ENCODE peak calls at places on chromosome 13, in eight cellular contexts. H, Q, G, V, P, R, C and O are unnamed samples.

GRCh38 chr13:40283666-40284065 is 382.8 kb downstream of the FOXO1 start:
- DNase-seq in G (no peak), P (peak; percentile 68), C (peak; percentile 59), H (peak; percentile 30), R (no peak), Q (no peak), V (no peak), O (no peak)

GRCh38 chr13:26678796-26679195 is 81.8 kb downstream of the GPR12 start:
- DNase-seq in V (no peak), Q (no peak), C (no peak), H (no peak), P (no peak), R (no peak), G (no peak), O (no peak)

GRCh38 chr13:52846567-52847321 is 1.7 kb downstream of the PCDH8 start:
- DNase-seq in P (peak; percentile 21), Q (no peak), V (no peak), R (no peak), C (no peak), G (peak; percentile 79), H (peak; percentile 44), O (no peak)

GRCh38 chr13:28339419-28339818 is 155.5 kb downstream of the FLT1 start:
- DNase-seq in P (no peak), C (no peak), Q (no peak), H (no peak), R (no peak), V (no peak), G (no peak), O (no peak)

GRCh38 chr13:62040078-62040477 is 624.4 kb upstream of the PCDH20 start:
- DNase-seq in R (no peak), V (no peak), G (no peak), P (no peak), H (no peak), C (no peak), Q (no peak), O (no peak)

GRCh38 chr13:38872693-38873092 is 117.9 kb downstream of the STOML3 start:
- DNase-seq in V (no peak), H (no peak), R (peak; percentile 19), G (no peak), P (peak; percentile 28), C (no peak), Q (no peak), O (peak; percentile 11)

GRCh38 chr13:96052655-96053002 is 572 bp downstream of the UGGT2 start:
- DNase-seq in P (peak; percentile 60), Q (no peak), G (no peak), R (no peak), V (no peak), H (no peak), C (peak; percentile 2), O (no peak)

GRCh38 chr13:39602614-39603366 is at the start of gene LHFPL6:
- DNase-seq in V (peak; percentile 18), H (peak; percentile 79), R (peak; percentile 7), P (peak; percentile 84), G (peak; percentile 95), C (no peak), Q (peak; percentile 73), O (peak; percentile 90)

GRCh38 chr13:26943748-26944147 is 183.2 kb upstream of the GPR12 start:
- DNase-seq in P (no peak), Q (no peak), H (no peak), R (no peak), G (no peak), V (no peak), C (no peak), O (no peak)

GRCh38 chr13:97015661-97016350 is 21.5 kb upstream of the OXGR1 start:
- DNase-seq in G (no peak), P (no peak), H (no peak), V (no peak), Q (no peak), R (peak; percentile 24), C (no peak), O (no peak)

GRCh38 chr13:102847272-102848234 is 1.7 kb downstream of the ERCC5 start:
- DNase-seq in C (no peak), V (no peak), Q (no peak), H (no peak), R (peak; percentile 59), P (peak; percentile 13), G (no peak), O (no peak)

GRCh38 chr13:113041821-113042335 is 63.7 kb upstream of the F7 start:
- DNase-seq in H (no peak), V (no peak), Q (no peak), G (peak; percentile 42), P (no peak), C (no peak), R (no peak), O (no peak)

GRCh38 chr13:40127925-40128324 is 472.5 kb downstream of the COG6 start:
- DNase-seq in P (no peak), R (no peak), G (no peak), H (no peak), V (no peak), Q (no peak), C (no peak), O (no peak)

GRCh38 chr13:50544226-50544625 is 299.3 kb downstream of the DLEU7 start:
- DNase-seq in C (no peak), P (no peak), R (no peak), Q (no peak), G (no peak), H (no peak), V (no peak), O (no peak)
- H3K4me3 ChIP-seq in C (no peak overlapping the region), P (no peak overlapping the region), R (no peak overlapping the region), Q (no peak overlapping the region), G (no peak overlapping the region), H (no peak overlapping the region), V (no peak overlapping the region), O (no peak overlapping the region)

DNA sequence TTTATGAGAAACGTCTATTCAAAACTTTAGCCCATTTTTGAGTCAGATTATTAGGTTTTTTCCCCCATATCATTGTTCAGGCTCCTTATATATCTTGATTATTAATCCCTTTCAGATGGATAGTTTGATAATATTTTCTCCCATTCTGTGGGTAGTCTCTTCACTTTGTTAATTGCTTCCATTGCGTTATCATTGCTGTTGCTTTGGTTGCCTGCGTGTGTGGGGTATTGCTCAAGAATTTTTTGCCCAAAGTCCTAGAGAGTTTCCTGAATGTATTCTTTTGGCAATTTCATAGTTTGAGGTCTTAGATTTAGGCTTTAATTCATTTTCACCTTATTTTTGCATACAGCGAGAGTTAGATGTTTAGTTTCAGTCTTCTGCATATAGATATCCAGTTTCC is 25.8 kb upstream of the PRR20A start:
- DNase-seq in P (no peak), R (no peak), H (no peak), V (no peak), C (no peak), G (no peak), Q (no peak), O (no peak)
- H3K9me3 ChIP-seq in P (peaks cover 10% of the 10 kb centered on the region), R (peaks cover 12% of the 10 kb centered on the region), H (no peaks in the 10 kb centered on the region), V (no peaks in the 10 kb centered on the region), C (no peaks in the 10 kb centered on the region), G (peaks cover 5% of the 10 kb centered on the region), Q (peaks cover 35% of the 10 kb centered on the region), O (no peaks in the 10 kb centered on the region)

GRCh38 chr13:45339399-45339798 is 1.6 kb downstream of the TPT1 start:
- DNase-seq in V (no peak), P (no peak), G (no peak), Q (no peak), C (no peak), H (no peak), R (no peak), O (no peak)

GRCh38 chr13:45339867-45340266 is 1.1 kb downstream of the TPT1 start:
- DNase-seq in Q (no peak), P (no peak), G (no peak), C (no peak), R (peak; percentile 52), V (no peak), H (no peak), O (no peak)

GRCh38 chr13:45340422-45341033 is 455 bp downstream of the TPT1 start:
- DNase-seq in V (peak; percentile 69), H (peak; percentile 91), C (no peak), Q (peak; percentile 88), P (peak; percentile 86), G (peak; percentile 98), R (peak; percentile 81), O (peak; percentile 88)

GRCh38 chr13:45341799-45342584 is 1.0 kb upstream of the TPT1 start:
- DNase-seq in H (peak; percentile 18), Q (peak; percentile 59), G (peak; percentile 76), P (peak; percentile 61), V (no peak), R (no peak), C (no peak), O (no peak)

DNA sequence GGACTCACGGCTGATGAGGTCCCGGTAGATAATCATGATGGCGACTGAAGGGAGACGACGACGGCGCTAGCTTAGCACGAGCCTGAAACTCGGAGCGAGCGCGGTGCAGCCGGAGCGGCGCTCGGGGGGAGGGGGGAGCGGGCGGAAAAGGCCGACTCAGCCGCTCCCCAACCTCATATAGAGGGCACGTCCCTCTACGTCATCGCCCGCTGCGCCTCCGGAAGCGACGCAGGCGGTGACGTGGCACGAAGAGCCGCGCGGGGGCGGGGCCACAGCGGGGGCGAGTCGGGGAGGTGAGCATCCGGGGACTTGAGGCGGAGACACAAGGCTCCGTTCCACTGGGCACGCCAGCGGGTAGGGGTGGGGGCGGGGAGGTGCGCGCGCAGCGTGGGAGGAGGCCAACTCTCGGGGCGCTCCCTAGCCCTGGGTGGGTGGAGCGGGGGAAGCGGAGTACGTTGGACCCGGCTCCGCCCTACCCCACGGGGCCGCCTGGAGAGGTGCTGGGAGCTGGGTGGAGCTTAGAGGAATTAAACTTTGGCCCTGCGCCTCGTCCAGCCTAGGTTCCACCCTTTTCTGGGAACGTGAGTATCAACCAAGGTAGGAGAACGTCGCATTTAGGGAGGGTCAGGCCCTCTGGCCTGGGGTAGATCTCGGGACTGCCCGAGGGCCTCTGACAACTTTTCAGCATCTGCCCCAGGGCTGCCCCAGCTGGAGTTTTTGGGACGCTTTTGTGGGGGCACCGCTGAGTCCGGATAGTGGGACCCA is at the start of gene TPT1:
- DNase-seq in Q (peak; percentile 99), H (peak; percentile 98), R (peak; percentile 99), G (peak; percentile 100), C (peak; percentile 90), P (peak; percentile 99), V (peak; percentile 100), O (peak; percentile 98)
- H3K36me3 ChIP-seq in Q (peaks cover 49% of the 10 kb centered on the region), H (peaks cover 5% of the 10 kb centered on the region), R (peaks cover 46% of the 10 kb centered on the region), G (peaks cover 30% of the 10 kb centered on the region), C (peaks cover 22% of the 10 kb centered on the region), P (peaks cover 41% of the 10 kb centered on the region), V (peaks cover 33% of the 10 kb centered on the region), O (peaks cover 46% of the 10 kb centered on the region)

GRCh38 chr13:51479199-51479523 is 26.3 kb upstream of the INTS6 start:
- DNase-seq in V (no peak), R (no peak), H (no peak), G (no peak), Q (no peak), C (no peak), P (peak; percentile 60), O (no peak)

GRCh38 chr13:51477149-51477548 is 24.3 kb upstream of the INTS6 start:
- DNase-seq in V (no peak), P (no peak), G (no peak), C (no peak), R (no peak), Q (no peak), H (no peak), O (no peak)

GRCh38 chr13:51477653-51478324 is 25.0 kb upstream of the INTS6 start:
- DNase-seq in P (no peak), H (no peak), Q (no peak), G (no peak), V (no peak), R (no peak), C (no peak), O (no peak)

GRCh38 chr13:51475727-51476521 is 23.1 kb upstream of the INTS6 start:
- DNase-seq in R (no peak), H (no peak), C (no peak), G (no peak), V (no peak), Q (no peak), P (no peak), O (no peak)

GRCh38 chr13:51478418-51479198 is 25.8 kb upstream of the INTS6 start:
- DNase-seq in H (no peak), C (no peak), R (no peak), Q (no peak), G (no peak), P (no peak), V (no peak), O (no peak)
- H3K4me3 ChIP-seq in H (no peak overlapping the region), C (no peak overlapping the region), R (no peak overlapping the region), Q (no peak overlapping the region), G (peak overlapping the region; percentile 15), P (no peak overlapping the region), V (no peak overlapping the region), O (no peak overlapping the region)